ENCODE peak calls at places on chromosome 14, in four cellular contexts. K, E, N and Q are unnamed samples.

GRCh38 chr14:31222834-31223233 is 15.2 kb upstream of the HECTD1 start:
- DNase-seq in K (no peak), E (no peak), N (no peak), Q (no peak)

GRCh38 chr14:35088514-35088913 is 33.3 kb downstream of the PPP2R3C start:
- DNase-seq in K (no peak), E (no peak), N (no peak), Q (no peak)

GRCh38 chr14:21768116-21768874 is 94.7 kb upstream of the OR4E1 start:
- DNase-seq in K (peak), E (no peak), N (no peak), Q (no peak)

GRCh38 chr14:90454041-90455000 is 57.5 kb downstream of the CALM1 start:
- DNase-seq in K (peak), E (peak), N (peak), Q (peak)

GRCh38 chr14:60650382-60650961 is 1.2 kb upstream of the SIX1 start:
- DNase-seq in K (no peak), E (no peak), N (no peak), Q (no peak)

GRCh38 chr14:100576091-100577085 is 10.8 kb downstream of the BEGAIN start:
- DNase-seq in K (no peak), E (peak), N (no peak), Q (no peak)

GRCh38 chr14:96049932-96050331 is 10.8 kb downstream of the C14orf132 start:
- DNase-seq in K (no peak), E (no peak), N (no peak), Q (no peak)

GRCh38 chr14:35818346-35819115 is 7.6 kb upstream of the BRMS1L start:
- DNase-seq in K (peak), E (no peak), N (peak), Q (no peak)

GRCh38 chr14:94043111-94043755 is 17.1 kb downstream of the OTUB2 start:
- DNase-seq in K (no peak), E (peak), N (no peak), Q (no peak)

GRCh38 chr14:71400821-71401447 is 493.7 kb downstream of the PCNX1 start:
- DNase-seq in K (peak), E (no peak), N (no peak), Q (no peak)

GRCh38 chr14:56996721-56997399 is 186.6 kb upstream of the OTX2 start:
- DNase-seq in K (no peak), E (no peak), N (no peak), Q (no peak)

GRCh38 chr14:102690509-102691286 is 86.6 kb upstream of the TRAF3 start:
- DNase-seq in K (no peak), E (no peak), N (no peak), Q (no peak)

GRCh38 chr14:34098045-34098984 is 147.4 kb upstream of the EGLN3 start:
- DNase-seq in K (peak), E (no peak), N (peak), Q (no peak)

GRCh38 chr14:81927069-81927468 is 393.4 kb upstream of the SEL1L start:
- DNase-seq in K (no peak), E (no peak), N (no peak), Q (no peak)

GRCh38 chr14:69784942-69785341 is 12.1 kb downstream of the SLC10A1 start:
- DNase-seq in K (no peak), E (no peak), N (no peak), Q (no peak)

GRCh38 chr14:76919811-76920571 is 93.8 kb downstream of the LRRC74A start:
- DNase-seq in K (peak), E (peak), N (no peak), Q (no peak)

GRCh38 chr14:91098591-91098990 is 15.3 kb upstream of the DGLUCY start:
- DNase-seq in K (no peak), E (no peak), N (no peak), Q (no peak)

GRCh38 chr14:92759300-92759678 is 10.9 kb upstream of the LGMN start:
- DNase-seq in K (peak), E (no peak), N (peak), Q (no peak)

GRCh38 chr14:45650754-45651153 is 397.8 kb upstream of the MIS18BP1 start:
- DNase-seq in K (no peak), E (no peak), N (no peak), Q (no peak)

GRCh38 chr14:103281496-103282231 is 52.4 kb upstream of the EIF5 start:
- DNase-seq in K (peak), E (no peak), N (peak), Q (no peak)

GRCh38 chr14:75277000-75277795 is 1.4 kb upstream of the FOS start:
- DNase-seq in K (peak), E (peak), N (peak), Q (peak)

GRCh38 chr14:74599201-74599809 is 12.7 kb downstream of the LTBP2 start:
- DNase-seq in K (no peak), E (no peak), N (no peak), Q (no peak)

GRCh38 chr14:97106609-97107008 is 309.4 kb downstream of the VRK1 start:
- DNase-seq in K (no peak), E (no peak), N (no peak), Q (no peak)

GRCh38 chr14:97104029-97104428 is 306.8 kb downstream of the VRK1 start:
- DNase-seq in K (no peak), E (no peak), N (no peak), Q (no peak)

GRCh38 chr14:97107070-97107469 is 309.9 kb downstream of the VRK1 start:
- DNase-seq in K (no peak), E (no peak), N (no peak), Q (no peak)

GRCh38 chr14:97107760-97108159 is 310.6 kb downstream of the VRK1 start:
- DNase-seq in K (no peak), E (no peak), N (no peak), Q (no peak)

GRCh38 chr14:97106166-97106565 is 309.0 kb downstream of the VRK1 start:
- DNase-seq in K (no peak), E (no peak), N (no peak), Q (no peak)
- TF ChIP-seq CTCF in K (no peak), E (no peak), N (no peak), Q (no peak)

GRCh38 chr14:99575043-99576023 is 28.7 kb downstream of the CCDC85C start:
- DNase-seq in K (no peak), E (peak), N (no peak), Q (no peak)
- TF ChIP-seq CTCF in K (peak), E (no peak), N (peak), Q (peak)

GRCh38 chr14:64298773-64299172 is 4.6 kb upstream of the ESR2 start:
- DNase-seq in K (no peak), E (no peak), N (no peak), Q (no peak)
- TF ChIP-seq CTCF in K (no peak), E (no peak), N (no peak), Q (no peak)

GRCh38 chr14:52950410-52950897 is 396 bp downstream of the FERMT2 start:
- DNase-seq in K (peak), E (peak), N (peak), Q (peak)

GRCh38 chr14:52949249-52949648 is 1.6 kb downstream of the FERMT2 start:
- DNase-seq in K (no peak), E (no peak), N (no peak), Q (no peak)

GRCh38 chr14:52948836-52949235 is 2.0 kb downstream of the FERMT2 start:
- DNase-seq in K (no peak), E (no peak), N (no peak), Q (no peak)

GRCh38 chr14:52950898-52951729 is at the start of gene FERMT2:
- DNase-seq in K (peak), E (peak), N (peak), Q (peak)

GRCh38 chr14:52949711-52950409 is 990 bp downstream of the FERMT2 start:
- DNase-seq in K (peak), E (no peak), N (no peak), Q (no peak)
- TF ChIP-seq CTCF in K (no peak), E (no peak), N (no peak), Q (no peak)

GRCh38 chr14:52275372-52275771 is 7.9 kb downstream of the PTGDR start:
- DNase-seq in K (no peak), E (no peak), N (no peak), Q (no peak)

GRCh38 chr14:52268191-52269061 is 928 bp downstream of the PTGDR start:
- DNase-seq in K (peak), E (peak), N (peak), Q (no peak)

GRCh38 chr14:52269100-52269499 is 1.6 kb downstream of the PTGDR start:
- DNase-seq in K (no peak), E (no peak), N (no peak), Q (no peak)

GRCh38 chr14:52271538-52271937 is 4.0 kb downstream of the PTGDR start:
- DNase-seq in K (no peak), E (no peak), N (no peak), Q (no peak)

GRCh38 chr14:52272375-52272774 is 4.9 kb downstream of the PTGDR start:
- DNase-seq in K (peak), E (no peak), N (no peak), Q (no peak)
- TF ChIP-seq CTCF in K (peak), E (no peak), N (peak), Q (no peak)